ENCODE peak calls at places on chromosomes 7 and 10, in seven cellular contexts. J is hepatic stellate cell, U is colonic mucosa, B is HT1080, A is GM03348, M is NCI-H1092 treated with DMSO at 0.1 percent for 48 hours, N is GM06990. Z is an unnamed sample.
A peak's percentile ranks its signal among the peaks of the same experiment; 100 is the strongest.

GRCh38 chr10:47137311-47137851 is 162.6 kb upstream of the GDF10 start:
- DNase-seq in N (no peak), U (no peak), J (peak; percentile 84), M (no peak), A (peak; percentile 89), B (peak; percentile 97), Z (peak; percentile 27)

GRCh38 chr10:132669208-132669861 is 116.6 kb downstream of the NKX6-2 start:
- DNase-seq in M (no peak), A (no peak), J (no peak), N (no peak), B (no peak), U (no peak), Z (no peak)

GRCh38 chr7:116527521-116527920 is 2.7 kb downstream of the CAV1 start:
- DNase-seq in B (peak; percentile 66), M (no peak), J (peak; percentile 16), A (no peak), N (no peak), U (no peak), Z (no peak)

GRCh38 chr10:51389415-51390342 is 309.7 kb downstream of the CSTF2T start:
- DNase-seq in A (peak; percentile 84), M (peak; percentile 3), J (peak; percentile 79), B (peak; percentile 61), N (no peak), U (peak; percentile 79), Z (peak; percentile 99)

GRCh38 chr7:25376207-25376606 is 147.9 kb upstream of the NPVF start:
- DNase-seq in A (no peak), J (no peak), N (no peak), M (no peak), U (no peak), B (no peak), Z (no peak)

GRCh38 chr7:2719007-2719406 is 31.0 kb downstream of the AMZ1 start:
- DNase-seq in A (peak; percentile 38), B (no peak), N (no peak), J (no peak), M (peak; percentile 27), U (peak; percentile 46), Z (no peak)

GRCh38 chr10:32256613-32257437 is 90.1 kb downstream of the EPC1 start:
- DNase-seq in A (peak; percentile 74), B (peak; percentile 63), J (peak; percentile 46), M (no peak), N (peak; percentile 40), U (peak; percentile 73), Z (peak; percentile 13)

GRCh38 chr10:75451927-75452326 is 20.5 kb downstream of the LRMDA start:
- DNase-seq in M (no peak), N (no peak), U (no peak), B (no peak), J (no peak), A (no peak), Z (no peak)

GRCh38 chr10:15201589-15202300 is 33.3 kb upstream of the NMT2 start:
- DNase-seq in J (peak; percentile 42), A (peak; percentile 45), N (no peak), B (peak; percentile 82), U (no peak), M (no peak), Z (no peak)

GRCh38 chr7:100504887-100505611 is 21.3 kb downstream of the NYAP1 start:
- DNase-seq in M (no peak), N (no peak), J (no peak), B (no peak), A (no peak), U (no peak), Z (no peak)

GRCh38 chr10:43219848-43220247 is 47.0 kb downstream of the RASGEF1A start:
- DNase-seq in N (no peak), U (no peak), J (no peak), B (no peak), M (peak; percentile 23), A (no peak), Z (no peak)

GRCh38 chr7:52777423-52777822 is 258.0 kb upstream of the POM121L12 start:
- DNase-seq in B (no peak), A (no peak), J (no peak), U (no peak), M (no peak), N (no peak), Z (no peak)

GRCh38 chr7:155255660-155256059 is 42.0 kb upstream of the INSIG1 start:
- DNase-seq in M (no peak), N (no peak), B (peak; percentile 5), J (no peak), A (no peak), U (no peak), Z (no peak)

GRCh38 chr7:130489140-130489967 is 2.5 kb upstream of the MEST start:
- DNase-seq in B (no peak), U (no peak), J (peak; percentile 84), N (no peak), M (no peak), A (peak; percentile 16), Z (no peak)

GRCh38 chr10:88243847-88244730 is 339.0 kb downstream of the RNLS start:
- DNase-seq in B (no peak), N (no peak), M (peak; percentile 64), U (peak; percentile 74), A (no peak), J (peak; percentile 53), Z (no peak)

GRCh38 chr7:108794466-108794865 is 224.8 kb downstream of the DNAJB9 start:
- DNase-seq in N (no peak), B (no peak), M (no peak), A (no peak), U (no peak), J (no peak), Z (no peak)

GRCh38 chr7:154906201-154906600 is 96.7 kb downstream of the PAXIP1 start:
- DNase-seq in U (no peak), J (no peak), N (no peak), A (no peak), B (no peak), M (no peak), Z (no peak)

GRCh38 chr10:113002449-113002777 is 52.4 kb downstream of the TCF7L2 start:
- DNase-seq in B (no peak), A (no peak), M (no peak), N (no peak), J (no peak), U (no peak), Z (no peak)

GRCh38 chr10:118799779-118800178 is 45.0 kb upstream of the CACUL1 start:
- DNase-seq in N (no peak), J (no peak), U (no peak), M (no peak), B (peak; percentile 82), A (no peak), Z (no peak)

GRCh38 chr10:94571528-94571927 is 25.9 kb downstream of the HELLS start:
- DNase-seq in U (no peak), J (peak; percentile 9), N (no peak), A (no peak), M (no peak), B (no peak), Z (peak; percentile 12)

GRCh38 chr10:89213191-89213808 is 6.2 kb upstream of the CH25H start:
- DNase-seq in N (no peak), M (peak; percentile 13), B (peak; percentile 41), J (peak; percentile 26), U (no peak), A (peak; percentile 37), Z (no peak)

GRCh38 chr7:38382627-38383026 is 109.2 kb upstream of the TARP start:
- DNase-seq in M (no peak), N (no peak), U (no peak), J (no peak), A (peak; percentile 74), B (peak; percentile 44), Z (peak; percentile 17)

GRCh38 chr7:111115966-111116365 is 25.0 kb downstream of the LRRN3 start:
- DNase-seq in M (no peak), B (no peak), A (no peak), N (no peak), J (no peak), U (no peak), Z (no peak)

GRCh38 chr7:27167170-27167505 is 1.8 kb upstream of the HOXA9 start:
- DNase-seq in U (no peak), J (no peak), M (no peak), A (peak; percentile 76), B (peak; percentile 82), N (no peak), Z (peak; percentile 48)

GRCh38 chr7:11830582-11831382 is 1.2 kb downstream of the THSD7A start:
- DNase-seq in U (no peak), M (peak; percentile 68), A (peak; percentile 16), B (peak; percentile 15), J (peak; percentile 6), N (no peak), Z (no peak)

GRCh38 chr7:80496586-80496985 is 15.3 kb downstream of the GNAT3 start:
- DNase-seq in N (no peak), U (no peak), M (no peak), A (no peak), J (no peak), B (no peak), Z (no peak)

GRCh38 chr10:97121084-97121483 is 64.7 kb downstream of the SLIT1 start:
- DNase-seq in B (no peak), A (no peak), M (no peak), N (no peak), J (no peak), U (no peak), Z (no peak)

GRCh38 chr7:78562191-78562590 is 763.6 kb downstream of the PHTF2 start:
- DNase-seq in A (no peak), U (no peak), B (no peak), N (no peak), M (no peak), J (no peak), Z (no peak)

GRCh38 chr7:36967387-36967786 is 243.1 kb upstream of the AOAH start:
- DNase-seq in J (peak; percentile 57), U (peak; percentile 56), M (peak; percentile 63), A (peak; percentile 81), N (no peak), B (peak; percentile 65), Z (peak; percentile 38)

Z was measured in GM04504.